ENCODE peak calls at places on chromosomes 1 and 21, in eight cellular contexts. T is cardiac muscle cell; Q is stimulated activated CD4-positive, alpha-beta T cell treated with anti-CD3 and anti-CD28 coated beads, Interleukin-15, amount 100 ng/mL, for 24 hours; R is erythroblast; M is tibial nerve; N is Caki2; Y is anterior cingulate cortex; I is endothelial cell of umbilical vein. C is an unnamed sample.

GRCh38 chr1:155466996-155467395 is 95.6 kb downstream of the ASH1L start:
- DNase-seq in T (peak), M (no peak), Q (no peak), N (peak), I (peak), R (no peak), Y (no peak), C (no peak)

GRCh38 chr21:37982496-37983318 is 66.5 kb upstream of the KCNJ6 start:
- DNase-seq in Y (no peak), I (no peak), T (no peak), Q (no peak), N (no peak), R (no peak), M (no peak), C (no peak)

GRCh38 chr1:116819081-116819480 is 64.9 kb downstream of the CD2 start:
- DNase-seq in M (no peak), Y (no peak), Q (no peak), T (no peak), I (no peak), N (no peak), R (no peak), C (no peak)

GRCh38 chr1:204455063-204455830 is 39.4 kb downstream of the PIK3C2B start:
- DNase-seq in Y (no peak), T (no peak), M (no peak), Q (no peak), N (no peak), R (no peak), I (no peak), C (no peak)

GRCh38 chr1:231499148-231499763 is 29.2 kb upstream of the TSNAX start:
- DNase-seq in N (no peak), Q (no peak), M (no peak), R (no peak), I (no peak), T (no peak), Y (no peak), C (no peak)

GRCh38 chr1:25019351-25020172 is 89.5 kb upstream of the RUNX3 start:
- DNase-seq in M (no peak), I (no peak), R (no peak), Q (no peak), N (no peak), T (no peak), Y (no peak), C (no peak)

GRCh38 chr1:12524266-12524665 is 93.7 kb downstream of the DHRS3 start:
- DNase-seq in Y (no peak), N (no peak), Q (no peak), I (no peak), T (no peak), R (no peak), M (no peak), C (no peak)

GRCh38 chr1:180040034-180040433 is 85.4 kb downstream of the CEP350 start:
- DNase-seq in N (peak), Q (no peak), Y (peak), R (no peak), T (peak), I (peak), M (no peak), C (no peak)

GRCh38 chr1:43522776-43523480 is 7.8 kb upstream of the PTPRF start:
- DNase-seq in R (peak), T (peak), N (peak), Q (no peak), M (no peak), Y (no peak), I (no peak), C (no peak)

C was measured in NCI-H2107.